ENCODE peak calls at places on chromosome 16, in four cellular contexts. E is heart right ventricle, Y is lower lobe of right lung, A is NCI-H460. S is an unnamed sample.

GRCh38 chr16:27841061-27841801 is 222.3 kb downstream of the GSG1L start:
- DNase-seq in E (no peak), A (no peak), Y (no peak), S (no peak)

GRCh38 chr16:815861-816260 is 15.3 kb upstream of the GNG13 start:
- DNase-seq in A (no peak), Y (no peak), E (no peak), S (no peak)

GRCh38 chr16:24980077-24980793 is 34.9 kb downstream of the ARHGAP17 start:
- DNase-seq in Y (no peak), E (peak), A (no peak), S (no peak)

GRCh38 chr16:72927199-72928088 is 120.5 kb downstream of the ZFHX3 start:
- DNase-seq in A (peak), Y (peak), E (no peak), S (peak)

GRCh38 chr16:54289242-54290051 is 2.9 kb upstream of the IRX3 start:
- DNase-seq in Y (no peak), A (no peak), E (no peak), S (no peak)

GRCh38 chr16:66740010-66740409 is 11.4 kb downstream of the DYNC1LI2 start:
- DNase-seq in A (peak), Y (no peak), E (no peak), S (no peak)

GRCh38 chr16:49491736-49492089 is 118.1 kb downstream of the C16orf78 start:
- DNase-seq in E (peak), Y (peak), A (no peak), S (no peak)

GRCh38 chr16:62256406-62256805 is 220.2 kb upstream of the CDH8 start:
- DNase-seq in E (no peak), Y (no peak), A (peak), S (no peak)

GRCh38 chr16:17382949-17383348 is 87.8 kb downstream of the XYLT1 start:
- DNase-seq in A (no peak), E (no peak), Y (no peak), S (no peak)

GRCh38 chr16:29816694-29817441 is 916 bp downstream of the PAGR1 start:
- DNase-seq in E (peak), A (no peak), Y (peak), S (no peak)

GRCh38 chr16:6265956-6266355 is 1066.7 kb upstream of the RBFOX1 start:
- DNase-seq in A (no peak), Y (no peak), E (no peak), S (no peak)

GRCh38 chr16:66135376-66135775 is 231.1 kb upstream of the CDH5 start:
- DNase-seq in A (no peak), E (peak), Y (no peak), S (no peak)

S was measured in AG04449.